ENCODE peak calls at places on chromosome 12, in four cellular contexts. M is endodermal cell, R is cardiac muscle cell, Y is heart left ventricle. B is an unnamed sample.
A peak's percentile ranks its signal among the peaks of the same experiment; 100 is the strongest.

GRCh38 chr12:77572371-77572770 is 258.3 kb upstream of the NAV3 start:
- DNase-seq in R (no peak), M (no peak), Y (no peak), B (no peak)

GRCh38 chr12:57712671-57713070 is 18.7 kb downstream of the OS9 start:
- DNase-seq in Y (no peak), M (no peak), R (no peak), B (no peak)

GRCh38 chr12:7433276-7433822 is 10.6 kb downstream of the CD163L1 start:
- DNase-seq in Y (no peak), M (no peak), R (no peak), B (no peak)

GRCh38 chr12:6764011-6764828 is 1.9 kb upstream of the PTMS start:
- DNase-seq in Y (peak; percentile 94), M (peak; percentile 100), R (peak; percentile 97), B (peak; percentile 86)

GRCh38 chr12:8629486-8630033 is 16.9 kb upstream of the AICDA start:
- DNase-seq in M (no peak), Y (no peak), R (peak; percentile 44), B (no peak)

GRCh38 chr12:46555379-46555778 is 182.8 kb upstream of the SLC38A2 start:
- DNase-seq in M (no peak), Y (no peak), R (no peak), B (no peak)

GRCh38 chr12:128852885-128853284 is 393 bp upstream of the GLT1D1 start:
- DNase-seq in Y (no peak), M (peak; percentile 70), R (no peak), B (no peak)

GRCh38 chr12:105426766-105427165 is 96.3 kb downstream of the C12orf75 start:
- DNase-seq in M (no peak), R (no peak), Y (no peak), B (no peak)

GRCh38 chr12:52496590-52497071 is 3.6 kb upstream of the KRT6A start:
- DNase-seq in R (no peak), M (peak; percentile 97), Y (no peak), B (no peak)

GRCh38 chr12:115963030-115963480 is 314.4 kb downstream of the MED13L start:
- DNase-seq in R (no peak), M (no peak), Y (no peak), B (no peak)

GRCh38 chr12:69933115-69933552 is 108.1 kb downstream of the MYRFL start:
- DNase-seq in R (peak; percentile 39), Y (no peak), M (peak; percentile 95), B (no peak)

GRCh38 chr12:22255097-22255496 is 79.4 kb downstream of the ST8SIA1 start:
- DNase-seq in M (peak; percentile 67), R (no peak), Y (no peak), B (no peak)

GRCh38 chr12:110543252-110543959 is 39.7 kb downstream of the PPTC7 start:
- DNase-seq in R (no peak), M (peak; percentile 41), Y (peak; percentile 84), B (no peak)

GRCh38 chr12:123364532-123365140 is at the start of gene SBNO1:
- DNase-seq in Y (peak; percentile 93), R (peak; percentile 93), M (peak; percentile 97), B (no peak)

GRCh38 chr12:44285321-44285720 is 449.4 kb downstream of the TMEM117 start:
- DNase-seq in R (no peak), Y (no peak), M (no peak), B (no peak)

GRCh38 chr12:26953447-26953846 is 15.2 kb downstream of the FGFR1OP2 start:
- DNase-seq in R (peak; percentile 35), M (no peak), Y (no peak), B (no peak)

GRCh38 chr12:76666272-76666845 is 97.6 kb upstream of the ZDHHC17 start:
- DNase-seq in R (no peak), Y (no peak), M (no peak), B (no peak)

GRCh38 chr12:78308701-78309100 is 478.0 kb downstream of the NAV3 start:
- DNase-seq in Y (no peak), M (no peak), R (no peak), B (no peak)

GRCh38 chr12:116673713-116674112 is 64.2 kb downstream of the SPRING1 start:
- DNase-seq in M (peak; percentile 74), Y (no peak), R (no peak), B (no peak)

GRCh38 chr12:26555139-26555538 is 277.9 kb downstream of the ITPR2 start:
- DNase-seq in Y (no peak), M (no peak), R (no peak), B (no peak)

GRCh38 chr12:73106296-73106695 is 834.1 kb downstream of the TRHDE start:
- DNase-seq in R (no peak), M (no peak), Y (no peak), B (no peak)

GRCh38 chr12:95674631-95675030 is 115.9 kb downstream of the NTN4 start:
- DNase-seq in Y (no peak), M (no peak), R (peak; percentile 68), B (no peak)

GRCh38 chr12:101759396-101760047 is 20.3 kb upstream of the SYCP3 start:
- DNase-seq in M (no peak), R (peak; percentile 44), Y (no peak), B (no peak)

GRCh38 chr12:104296718-104297117 is 6.8 kb upstream of the EID3 start:
- DNase-seq in M (no peak), R (no peak), Y (no peak), B (no peak)

DNA sequence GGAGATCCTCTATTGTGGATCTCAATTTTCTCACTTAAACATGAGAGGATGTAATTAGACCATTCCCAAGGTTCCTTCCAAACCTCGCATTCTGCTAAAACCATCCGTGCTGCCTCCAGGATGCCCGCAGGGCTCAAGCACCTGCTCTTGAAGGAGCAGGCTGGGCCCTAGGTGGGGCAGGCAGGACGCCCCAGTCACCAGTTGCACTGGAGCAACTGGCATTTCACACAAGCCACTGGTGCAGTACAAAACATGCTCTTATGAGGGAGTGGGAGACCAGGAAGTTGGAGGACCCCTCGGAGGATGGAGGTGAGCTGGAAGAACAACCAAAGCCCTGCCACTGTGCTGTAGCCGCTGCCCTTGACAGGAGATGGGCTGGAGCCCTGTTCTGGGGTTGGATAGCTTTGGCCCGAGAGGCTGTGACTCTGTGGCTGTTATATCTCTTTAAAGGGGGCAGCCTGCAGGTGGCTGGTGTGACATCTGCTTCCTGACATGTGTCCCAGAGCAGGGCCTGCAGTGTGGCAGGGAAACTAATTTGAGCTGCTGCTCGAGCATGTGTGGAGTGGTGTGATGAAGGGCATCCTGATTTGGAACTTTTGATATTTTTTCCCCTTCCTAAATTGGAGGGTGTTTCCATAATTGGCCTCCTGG is 122.2 kb downstream of the CRACR2A start:
- DNase-seq in Y (no peak), R (no peak), M (no peak), B (no peak)
- H3K9me3 ChIP-seq in Y (no peaks in the 10 kb centered on the region), R (no peaks in the 10 kb centered on the region), M (no peaks in the 10 kb centered on the region), B (no peaks in the 10 kb centered on the region)

DNA sequence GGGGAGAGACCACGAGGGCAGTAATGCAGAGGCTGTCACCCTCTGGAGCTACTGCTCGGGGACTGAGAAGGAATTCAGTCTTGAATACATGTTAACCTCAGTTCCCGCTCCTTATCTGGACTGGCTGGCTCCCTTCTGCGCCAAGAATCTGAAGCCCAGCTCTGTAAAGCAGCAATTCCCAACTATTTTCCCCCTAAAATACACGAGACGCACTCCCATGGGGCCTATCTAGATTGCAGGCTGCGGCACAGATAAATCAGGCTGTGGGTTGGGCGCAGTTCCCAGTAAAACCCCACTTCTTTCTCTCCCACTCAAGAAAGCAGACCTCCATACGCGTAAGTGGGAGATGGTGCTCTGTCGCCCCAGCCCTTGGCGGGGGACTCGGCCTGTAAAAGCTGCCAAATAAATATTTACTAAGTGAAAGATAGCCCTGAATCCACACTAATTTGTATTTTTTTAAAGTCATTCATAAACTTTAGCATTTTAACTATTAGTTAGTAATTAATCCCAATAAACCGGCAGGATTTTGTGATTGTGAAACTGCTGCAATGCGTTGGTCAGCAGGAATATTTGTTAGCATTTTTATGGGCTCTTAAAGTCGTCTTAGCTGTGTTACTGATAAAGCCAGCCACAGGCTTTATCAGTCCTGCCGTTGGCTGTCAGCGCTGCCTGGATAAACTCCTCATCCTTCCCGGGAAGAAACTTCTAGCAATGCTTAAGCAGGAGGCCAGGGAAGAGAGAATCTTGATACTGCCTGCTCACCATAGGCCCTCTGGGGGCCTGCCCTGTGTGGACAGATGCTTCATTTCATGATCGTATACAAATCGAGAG is 17.8 kb downstream of the FBXL14 start:
- DNase-seq in M (peak; percentile 64), Y (peak; percentile 45), R (peak; percentile 85), B (no peak)
- H3K9me3 ChIP-seq in M (no peaks in the 10 kb centered on the region), Y (no peaks in the 10 kb centered on the region), R (no peaks in the 10 kb centered on the region), B (no peaks in the 10 kb centered on the region)

GRCh38 chr12:113448874-113449273 is 22.8 kb downstream of the LHX5 start:
- DNase-seq in M (no peak), Y (no peak), R (no peak), B (no peak)
- H3K9me3 ChIP-seq in M (no peaks in the 10 kb centered on the region), Y (no peaks in the 10 kb centered on the region), R (no peaks in the 10 kb centered on the region), B (no peaks in the 10 kb centered on the region)

GRCh38 chr12:33926095-33926494 is 96.2 kb upstream of the ALG10 start:
- DNase-seq in R (no peak), M (no peak), Y (no peak), B (no peak)
- H3K9me3 ChIP-seq in R (no peaks in the 10 kb centered on the region), M (peaks cover 8% of the 10 kb centered on the region), Y (no peaks in the 10 kb centered on the region), B (no peaks in the 10 kb centered on the region)

DNA sequence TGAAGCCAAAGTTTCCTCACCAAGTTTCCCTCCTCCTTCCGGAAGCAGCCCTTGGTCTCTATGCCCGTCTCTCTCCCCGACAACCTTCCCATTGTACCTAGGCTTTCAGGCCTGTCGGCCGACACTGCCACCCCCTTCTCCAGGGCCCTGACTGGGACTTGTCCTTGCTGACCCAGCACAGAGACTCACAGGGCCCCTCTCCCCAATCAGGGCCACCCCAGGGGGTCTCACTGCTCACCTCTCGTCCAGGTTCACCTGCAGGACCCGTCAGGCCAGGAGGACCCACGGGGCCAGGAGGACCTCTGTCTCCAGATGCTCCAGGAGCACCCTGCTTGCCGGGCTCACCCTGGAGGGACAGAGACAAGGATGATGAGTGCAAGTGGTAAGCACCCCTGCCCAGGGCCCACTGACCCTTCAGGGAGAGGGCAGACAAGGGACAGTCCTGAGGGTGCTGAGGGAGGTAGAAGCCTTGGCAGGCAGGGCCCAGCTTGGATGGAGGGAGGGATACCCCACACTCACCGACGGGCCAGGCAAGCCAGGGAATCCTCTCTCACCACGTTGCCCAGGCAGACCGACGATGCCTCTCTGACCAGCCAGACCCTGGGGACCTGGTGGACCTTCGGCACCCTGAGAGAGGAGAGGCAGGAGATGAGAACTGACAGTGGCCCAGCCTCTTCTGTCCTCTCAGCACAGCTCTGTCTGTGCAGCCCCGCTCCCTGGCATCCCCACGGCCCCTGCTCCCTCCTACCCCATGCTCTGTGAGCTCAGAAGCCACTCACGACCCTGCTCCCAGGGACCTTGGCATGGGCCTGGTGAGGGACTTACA is 14.6 kb downstream of the TMEM106C start:
- DNase-seq in M (no peak), R (no peak), Y (no peak), B (no peak)
- H3K9me3 ChIP-seq in M (no peaks in the 10 kb centered on the region), R (no peaks in the 10 kb centered on the region), Y (no peaks in the 10 kb centered on the region), B (no peaks in the 10 kb centered on the region)

DNA sequence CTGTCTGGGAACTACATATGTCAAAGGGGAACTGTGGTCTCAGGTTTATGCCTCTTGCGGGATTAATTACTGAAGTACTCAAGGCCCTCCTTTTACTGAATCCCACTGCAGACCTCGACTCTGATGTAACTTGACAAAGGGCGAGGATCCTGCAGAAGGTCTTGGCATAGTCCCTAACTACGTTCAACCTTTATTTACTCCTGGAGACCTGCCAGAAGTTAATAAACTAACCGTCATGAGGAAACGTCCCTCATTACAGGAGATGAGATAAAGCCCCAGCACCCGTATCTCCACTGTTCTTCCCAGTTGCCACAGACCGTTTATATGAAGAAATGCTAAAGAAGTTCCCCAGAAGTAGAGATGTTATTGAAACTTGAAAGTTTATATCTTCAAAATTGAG is 190.9 kb downstream of the ETV6 start:
- DNase-seq in M (peak; percentile 30), R (no peak), Y (no peak), B (no peak)
- H3K9me3 ChIP-seq in M (no peaks in the 10 kb centered on the region), R (no peaks in the 10 kb centered on the region), Y (no peaks in the 10 kb centered on the region), B (no peaks in the 10 kb centered on the region)